ENCODE peak calls at places on chromosomes 5 and 9, in ten cellular contexts. U is nucleus accumbens, L is GM12865, S is iPS-NIHi11, B is LoVo, F is left ventricle myocardium inferior, T is substantia nigra, Z is HS-27A, A is NCI-H1417, H is fibroblast of pulmonary artery. R is an unnamed sample.

GRCh38 chr5:152007556-152007955 is 82.9 kb upstream of the GLRA1 start:
- DNase-seq in U (no peak), A (no peak), S (peak; percentile 28), H (no peak), Z (no peak), L (no peak), T (no peak), B (no peak), F (no peak), R (peak; percentile 25)

GRCh38 chr5:80036621-80037020 is 1.5 kb downstream of the THBS4 start:
- DNase-seq in B (no peak), F (no peak), L (no peak), A (no peak), H (no peak), T (no peak), S (no peak), U (no peak), Z (no peak), R (no peak)

GRCh38 chr5:149697001-149697400 is 33.1 kb upstream of the PPARGC1B start:
- DNase-seq in B (peak; percentile 56), S (no peak), H (peak; percentile 29), U (no peak), Z (no peak), L (no peak), F (no peak), T (no peak), A (no peak), R (no peak)

GRCh38 chr9:134525841-134526797 is 115.5 kb upstream of the COL5A1 start:
- DNase-seq in L (no peak), B (no peak), H (peak; percentile 52), T (no peak), U (no peak), A (no peak), F (peak; percentile 74), Z (no peak), S (no peak), R (no peak)

GRCh38 chr5:126354012-126354856 is 69.0 kb upstream of the GRAMD2B start:
- DNase-seq in A (no peak), S (peak; percentile 36), T (no peak), B (peak; percentile 75), L (peak; percentile 51), H (peak; percentile 97), F (no peak), U (no peak), Z (peak; percentile 81), R (peak; percentile 49)

GRCh38 chr5:55601209-55601618 is 66.5 kb upstream of the PLPP1 start:
- DNase-seq in F (peak; percentile 80), A (no peak), B (peak; percentile 91), Z (peak; percentile 56), U (peak; percentile 74), L (no peak), S (peak; percentile 33), H (peak; percentile 96), T (peak; percentile 71), R (peak; percentile 57)

GRCh38 chr5:1438871-1439270 is 6.4 kb downstream of the SLC6A3 start:
- DNase-seq in T (no peak), L (no peak), Z (no peak), F (no peak), U (no peak), B (no peak), A (no peak), H (no peak), S (no peak), R (no peak)

GRCh38 chr5:39801306-39801705 is 376.5 kb upstream of the DAB2 start:
- DNase-seq in Z (no peak), F (no peak), U (no peak), S (no peak), B (no peak), H (peak; percentile 6), L (no peak), A (no peak), T (no peak), R (no peak)

GRCh38 chr9:110030632-110031031 is 177.3 kb downstream of the C9orf152 start:
- DNase-seq in S (no peak), H (peak; percentile 52), U (no peak), T (no peak), B (no peak), L (no peak), A (no peak), Z (no peak), F (no peak), R (no peak)

GRCh38 chr5:80799041-80799440 is 144.3 kb upstream of the DHFR start:
- DNase-seq in U (no peak), B (no peak), F (peak; percentile 17), H (no peak), T (no peak), Z (no peak), A (no peak), S (no peak), L (no peak), R (no peak)

GRCh38 chr5:156920861-156921431 is 42.1 kb downstream of the TIMD4 start:
- DNase-seq in U (no peak), S (no peak), Z (no peak), L (peak; percentile 45), A (no peak), T (no peak), F (no peak), B (no peak), H (no peak), R (no peak)

GRCh38 chr9:87708989-87709706 is 16.8 kb upstream of the CTSL start:
- DNase-seq in U (no peak), S (no peak), F (no peak), T (no peak), B (no peak), A (no peak), H (no peak), Z (no peak), L (peak; percentile 40), R (no peak)

GRCh38 chr5:39352931-39353330 is 11.4 kb downstream of the C9 start:
- DNase-seq in S (no peak), B (no peak), H (no peak), F (no peak), A (no peak), L (no peak), T (no peak), Z (no peak), U (no peak), R (no peak)

GRCh38 chr5:32953694-32954093 is 242.6 kb downstream of the NPR3 start:
- DNase-seq in T (no peak), F (no peak), U (no peak), Z (no peak), L (no peak), A (no peak), S (no peak), H (no peak), B (no peak), R (no peak)

GRCh38 chr5:1118738-1119137 is 6.9 kb upstream of the SLC12A7 start:
- DNase-seq in S (peak; percentile 65), B (no peak), U (no peak), L (no peak), F (no peak), T (no peak), A (no peak), Z (no peak), H (peak; percentile 17), R (no peak)

GRCh38 chr9:79026311-79026710 is 545.5 kb upstream of the TLE4 start:
- DNase-seq in T (no peak), Z (no peak), B (peak; percentile 37), H (no peak), A (peak; percentile 79), L (peak; percentile 67), F (no peak), S (no peak), U (no peak), R (no peak)

GRCh38 chr5:66660401-66660800 is 64.2 kb downstream of the MAST4 start:
- DNase-seq in H (no peak), S (no peak), L (no peak), B (no peak), A (no peak), T (no peak), Z (no peak), U (no peak), F (no peak), R (no peak)

GRCh38 chr9:137607141-137607857 is 1.8 kb downstream of the ARRDC1 start:
- DNase-seq in A (no peak), B (no peak), U (no peak), S (no peak), T (no peak), H (no peak), F (no peak), L (no peak), Z (no peak), R (no peak)

R was measured in neural progenitor cell.